ENCODE peak calls at places on chromosomes 6 and 20, in eight cellular contexts. One of them, this sample, is unnamed.

GRCh38 chr6:168130683-168131371 is 51.8 kb upstream of the FRMD1 start:
- DNase-seq in amniotic stem cell: no peak
- DNase-seq in heart right ventricle: no peak
- DNase-seq in pancreas: no peak
- DNase-seq in SK-N-SH: no peak
- DNase-seq in bronchial epithelial cell: no peak
- DNase-seq in fibroblast of pulmonary artery: no peak
- DNase-seq in NCI-H1417 treated with DMSO at 0.1 percent for 48 hours: no peak
- DNase-seq in this sample: no peak

GRCh38 chr6:9086331-9086730 is 651.0 kb upstream of the SLC35B3 start:
- DNase-seq in amniotic stem cell: no peak
- DNase-seq in pancreas: no peak
- DNase-seq in fibroblast of pulmonary artery: no peak
- DNase-seq in NCI-H1417 treated with DMSO at 0.1 percent for 48 hours: no peak
- DNase-seq in bronchial epithelial cell: no peak
- DNase-seq in SK-N-SH: no peak
- DNase-seq in heart right ventricle: no peak
- DNase-seq in this sample: no peak

GRCh38 chr6:80523029-80523428 is 416.6 kb downstream of the BCKDHB start:
- DNase-seq in fibroblast of pulmonary artery: peak; percentile 68
- DNase-seq in amniotic stem cell: no peak
- DNase-seq in bronchial epithelial cell: no peak
- DNase-seq in SK-N-SH: no peak
- DNase-seq in pancreas: no peak
- DNase-seq in heart right ventricle: no peak
- DNase-seq in NCI-H1417 treated with DMSO at 0.1 percent for 48 hours: no peak
- DNase-seq in this sample: no peak

GRCh38 chr6:169838291-169839028 is 87.0 kb downstream of the ERMARD start:
- DNase-seq in SK-N-SH: peak; percentile 85
- DNase-seq in bronchial epithelial cell: no peak
- DNase-seq in pancreas: no peak
- DNase-seq in heart right ventricle: no peak
- DNase-seq in fibroblast of pulmonary artery: no peak
- DNase-seq in NCI-H1417 treated with DMSO at 0.1 percent for 48 hours: no peak
- DNase-seq in amniotic stem cell: no peak
- DNase-seq in this sample: no peak

GRCh38 chr6:6723792-6724318 is 135.3 kb downstream of the LY86 start:
- DNase-seq in amniotic stem cell: no peak
- DNase-seq in bronchial epithelial cell: no peak
- DNase-seq in pancreas: no peak
- DNase-seq in NCI-H1417 treated with DMSO at 0.1 percent for 48 hours: no peak
- DNase-seq in fibroblast of pulmonary artery: no peak
- DNase-seq in heart right ventricle: no peak
- DNase-seq in SK-N-SH: no peak
- DNase-seq in this sample: no peak

GRCh38 chr6:10429638-10430427 is 15.0 kb upstream of the TFAP2A start:
- DNase-seq in pancreas: no peak
- DNase-seq in NCI-H1417 treated with DMSO at 0.1 percent for 48 hours: no peak
- DNase-seq in bronchial epithelial cell: peak; percentile 88
- DNase-seq in fibroblast of pulmonary artery: peak; percentile 66
- DNase-seq in amniotic stem cell: peak; percentile 28
- DNase-seq in SK-N-SH: peak; percentile 31
- DNase-seq in heart right ventricle: no peak
- DNase-seq in this sample: peak; percentile 59

GRCh38 chr6:51678905-51679620 is 408.4 kb downstream of the PKHD1 start:
- DNase-seq in NCI-H1417 treated with DMSO at 0.1 percent for 48 hours: no peak
- DNase-seq in pancreas: no peak
- DNase-seq in bronchial epithelial cell: peak; percentile 77
- DNase-seq in amniotic stem cell: no peak
- DNase-seq in heart right ventricle: no peak
- DNase-seq in fibroblast of pulmonary artery: no peak
- DNase-seq in SK-N-SH: peak; percentile 16
- DNase-seq in this sample: no peak

GRCh38 chr6:147467463-147467862 is 41.0 kb upstream of the SAMD5 start:
- DNase-seq in SK-N-SH: no peak
- DNase-seq in pancreas: no peak
- DNase-seq in fibroblast of pulmonary artery: no peak
- DNase-seq in amniotic stem cell: no peak
- DNase-seq in bronchial epithelial cell: no peak
- DNase-seq in NCI-H1417 treated with DMSO at 0.1 percent for 48 hours: no peak
- DNase-seq in heart right ventricle: no peak
- DNase-seq in this sample: no peak

GRCh38 chr6:111592726-111593515 is 12.8 kb downstream of the TRAF3IP2 start:
- DNase-seq in fibroblast of pulmonary artery: no peak
- DNase-seq in amniotic stem cell: no peak
- DNase-seq in bronchial epithelial cell: no peak
- DNase-seq in heart right ventricle: no peak
- DNase-seq in pancreas: no peak
- DNase-seq in NCI-H1417 treated with DMSO at 0.1 percent for 48 hours: no peak
- DNase-seq in SK-N-SH: peak; percentile 24
- DNase-seq in this sample: peak; percentile 37

GRCh38 chr20:48124181-48124782 is 339.0 kb upstream of the SULF2 start:
- DNase-seq in bronchial epithelial cell: no peak
- DNase-seq in amniotic stem cell: no peak
- DNase-seq in fibroblast of pulmonary artery: no peak
- DNase-seq in SK-N-SH: no peak
- DNase-seq in pancreas: no peak
- DNase-seq in NCI-H1417 treated with DMSO at 0.1 percent for 48 hours: no peak
- DNase-seq in heart right ventricle: no peak
- DNase-seq in this sample: no peak

GRCh38 chr6:52591832-52592231 is 15.0 kb upstream of the TRAM2 start:
- DNase-seq in pancreas: no peak
- DNase-seq in SK-N-SH: no peak
- DNase-seq in fibroblast of pulmonary artery: no peak
- DNase-seq in heart right ventricle: no peak
- DNase-seq in bronchial epithelial cell: no peak
- DNase-seq in NCI-H1417 treated with DMSO at 0.1 percent for 48 hours: no peak
- DNase-seq in amniotic stem cell: no peak
- DNase-seq in this sample: no peak

GRCh38 chr6:108945686-108946158 is 97.5 kb downstream of the ARMC2 start:
- DNase-seq in NCI-H1417 treated with DMSO at 0.1 percent for 48 hours: no peak
- DNase-seq in fibroblast of pulmonary artery: peak; percentile 79
- DNase-seq in bronchial epithelial cell: no peak
- DNase-seq in amniotic stem cell: no peak
- DNase-seq in heart right ventricle: peak; percentile 89
- DNase-seq in SK-N-SH: no peak
- DNase-seq in pancreas: peak; percentile 63
- DNase-seq in this sample: no peak

GRCh38 chr6:154302111-154302752 is 54.4 kb downstream of the IPCEF1 start:
- DNase-seq in heart right ventricle: no peak
- DNase-seq in SK-N-SH: no peak
- DNase-seq in amniotic stem cell: peak; percentile 50
- DNase-seq in bronchial epithelial cell: peak; percentile 56
- DNase-seq in fibroblast of pulmonary artery: peak; percentile 58
- DNase-seq in pancreas: no peak
- DNase-seq in NCI-H1417 treated with DMSO at 0.1 percent for 48 hours: no peak
- DNase-seq in this sample: peak; percentile 84

GRCh38 chr6:158039178-158039557 is 57.5 kb downstream of the SYNJ2 start:
- DNase-seq in bronchial epithelial cell: no peak
- DNase-seq in fibroblast of pulmonary artery: no peak
- DNase-seq in pancreas: no peak
- DNase-seq in amniotic stem cell: no peak
- DNase-seq in SK-N-SH: no peak
- DNase-seq in NCI-H1417 treated with DMSO at 0.1 percent for 48 hours: no peak
- DNase-seq in heart right ventricle: no peak
- DNase-seq in this sample: peak; percentile 81

GRCh38 chr6:78829407-78829806 is 37.9 kb upstream of the IRAK1BP1 start:
- DNase-seq in SK-N-SH: no peak
- DNase-seq in bronchial epithelial cell: no peak
- DNase-seq in amniotic stem cell: no peak
- DNase-seq in NCI-H1417 treated with DMSO at 0.1 percent for 48 hours: no peak
- DNase-seq in fibroblast of pulmonary artery: no peak
- DNase-seq in pancreas: no peak
- DNase-seq in heart right ventricle: no peak
- DNase-seq in this sample: no peak

GRCh38 chr6:19663479-19663878 is 173.7 kb upstream of the ID4 start:
- DNase-seq in amniotic stem cell: no peak
- DNase-seq in bronchial epithelial cell: no peak
- DNase-seq in heart right ventricle: no peak
- DNase-seq in fibroblast of pulmonary artery: no peak
- DNase-seq in SK-N-SH: no peak
- DNase-seq in pancreas: no peak
- DNase-seq in NCI-H1417 treated with DMSO at 0.1 percent for 48 hours: no peak
- DNase-seq in this sample: no peak

GRCh38 chr20:50831605-50832004 is 36.7 kb downstream of the BCAS4 start:
- DNase-seq in pancreas: no peak
- DNase-seq in SK-N-SH: no peak
- DNase-seq in bronchial epithelial cell: no peak
- DNase-seq in amniotic stem cell: no peak
- DNase-seq in NCI-H1417 treated with DMSO at 0.1 percent for 48 hours: no peak
- DNase-seq in heart right ventricle: no peak
- DNase-seq in fibroblast of pulmonary artery: no peak
- DNase-seq in this sample: no peak

GRCh38 chr6:26129656-26130055 is 42.4 kb downstream of the HFE start:
- DNase-seq in bronchial epithelial cell: no peak
- DNase-seq in pancreas: no peak
- DNase-seq in SK-N-SH: no peak
- DNase-seq in fibroblast of pulmonary artery: no peak
- DNase-seq in amniotic stem cell: no peak
- DNase-seq in heart right ventricle: no peak
- DNase-seq in NCI-H1417 treated with DMSO at 0.1 percent for 48 hours: no peak
- DNase-seq in this sample: peak; percentile 43

GRCh38 chr6:9380568-9380967 is 945.2 kb upstream of the SLC35B3 start:
- DNase-seq in fibroblast of pulmonary artery: no peak
- DNase-seq in amniotic stem cell: no peak
- DNase-seq in SK-N-SH: no peak
- DNase-seq in pancreas: no peak
- DNase-seq in bronchial epithelial cell: no peak
- DNase-seq in NCI-H1417 treated with DMSO at 0.1 percent for 48 hours: no peak
- DNase-seq in heart right ventricle: no peak
- DNase-seq in this sample: no peak

GRCh38 chr20:36398515-36398914 is 92.4 kb downstream of the DLGAP4 start:
- DNase-seq in NCI-H1417 treated with DMSO at 0.1 percent for 48 hours: no peak
- DNase-seq in bronchial epithelial cell: no peak
- DNase-seq in fibroblast of pulmonary artery: no peak
- DNase-seq in amniotic stem cell: no peak
- DNase-seq in SK-N-SH: no peak
- DNase-seq in heart right ventricle: no peak
- DNase-seq in pancreas: no peak
- DNase-seq in this sample: peak; percentile 8

GRCh38 chr20:60213126-60213893 is 255.1 kb downstream of the CDH26 start:
- DNase-seq in bronchial epithelial cell: no peak
- DNase-seq in NCI-H1417 treated with DMSO at 0.1 percent for 48 hours: no peak
- DNase-seq in amniotic stem cell: no peak
- DNase-seq in pancreas: no peak
- DNase-seq in fibroblast of pulmonary artery: no peak
- DNase-seq in heart right ventricle: no peak
- DNase-seq in SK-N-SH: no peak
- DNase-seq in this sample: no peak

GRCh38 chr6:21729431-21729830 is 135.9 kb downstream of the SOX4 start:
- DNase-seq in SK-N-SH: no peak
- DNase-seq in pancreas: no peak
- DNase-seq in heart right ventricle: no peak
- DNase-seq in NCI-H1417 treated with DMSO at 0.1 percent for 48 hours: no peak
- DNase-seq in fibroblast of pulmonary artery: no peak
- DNase-seq in amniotic stem cell: no peak
- DNase-seq in bronchial epithelial cell: no peak
- DNase-seq in this sample: no peak

GRCh38 chr6:2110504-2110903 is 134.9 kb downstream of the GMDS start:
- DNase-seq in fibroblast of pulmonary artery: peak; percentile 29
- DNase-seq in heart right ventricle: no peak
- DNase-seq in NCI-H1417 treated with DMSO at 0.1 percent for 48 hours: no peak
- DNase-seq in bronchial epithelial cell: no peak
- DNase-seq in amniotic stem cell: no peak
- DNase-seq in SK-N-SH: no peak
- DNase-seq in pancreas: no peak
- DNase-seq in this sample: peak; percentile 67

GRCh38 chr6:111850288-111850937 is 22.8 kb downstream of the FYN start:
- DNase-seq in pancreas: no peak
- DNase-seq in bronchial epithelial cell: no peak
- DNase-seq in SK-N-SH: no peak
- DNase-seq in amniotic stem cell: no peak
- DNase-seq in NCI-H1417 treated with DMSO at 0.1 percent for 48 hours: no peak
- DNase-seq in fibroblast of pulmonary artery: no peak
- DNase-seq in heart right ventricle: peak; percentile 57
- DNase-seq in this sample: no peak

GRCh38 chr6:72984981-72985665 is 240.2 kb downstream of the KHDC1L start:
- DNase-seq in NCI-H1417 treated with DMSO at 0.1 percent for 48 hours: no peak
- DNase-seq in amniotic stem cell: no peak
- DNase-seq in fibroblast of pulmonary artery: no peak
- DNase-seq in bronchial epithelial cell: no peak
- DNase-seq in SK-N-SH: no peak
- DNase-seq in heart right ventricle: no peak
- DNase-seq in pancreas: no peak
- DNase-seq in this sample: no peak

GRCh38 chr20:47929368-47930115 is 144.3 kb upstream of the SULF2 start:
- DNase-seq in NCI-H1417 treated with DMSO at 0.1 percent for 48 hours: no peak
- DNase-seq in heart right ventricle: no peak
- DNase-seq in bronchial epithelial cell: peak; percentile 88
- DNase-seq in amniotic stem cell: peak; percentile 49
- DNase-seq in SK-N-SH: no peak
- DNase-seq in fibroblast of pulmonary artery: peak; percentile 66
- DNase-seq in pancreas: no peak
- DNase-seq in this sample: peak; percentile 64

GRCh38 chr6:50007821-50008220 is 14.0 kb downstream of the DEFB110 start:
- DNase-seq in heart right ventricle: no peak
- DNase-seq in amniotic stem cell: no peak
- DNase-seq in pancreas: no peak
- DNase-seq in SK-N-SH: no peak
- DNase-seq in bronchial epithelial cell: peak; percentile 94
- DNase-seq in NCI-H1417 treated with DMSO at 0.1 percent for 48 hours: no peak
- DNase-seq in fibroblast of pulmonary artery: no peak
- DNase-seq in this sample: peak; percentile 5

GRCh38 chr20:58986286-58986967 is 5.4 kb downstream of the NELFCD start:
- DNase-seq in pancreas: no peak
- DNase-seq in NCI-H1417 treated with DMSO at 0.1 percent for 48 hours: no peak
- DNase-seq in fibroblast of pulmonary artery: no peak
- DNase-seq in bronchial epithelial cell: no peak
- DNase-seq in amniotic stem cell: no peak
- DNase-seq in SK-N-SH: no peak
- DNase-seq in heart right ventricle: no peak
- DNase-seq in this sample: no peak

GRCh38 chr20:63090682-63091571 is 84.2 kb upstream of the BHLHE23 start:
- DNase-seq in pancreas: no peak
- DNase-seq in amniotic stem cell: no peak
- DNase-seq in bronchial epithelial cell: no peak
- DNase-seq in SK-N-SH: no peak
- DNase-seq in fibroblast of pulmonary artery: no peak
- DNase-seq in heart right ventricle: peak; percentile 3
- DNase-seq in NCI-H1417 treated with DMSO at 0.1 percent for 48 hours: no peak
- DNase-seq in this sample: no peak

GRCh38 chr20:58393299-58393698 is 4.3 kb downstream of the VAPB start:
- DNase-seq in pancreas: no peak
- DNase-seq in NCI-H1417 treated with DMSO at 0.1 percent for 48 hours: no peak
- DNase-seq in amniotic stem cell: peak; percentile 24
- DNase-seq in SK-N-SH: no peak
- DNase-seq in fibroblast of pulmonary artery: no peak
- DNase-seq in heart right ventricle: no peak
- DNase-seq in bronchial epithelial cell: no peak
- DNase-seq in this sample: peak; percentile 45

GRCh38 chr6:27668442-27669275 is 195.8 kb upstream of the ZNF184 start:
- DNase-seq in NCI-H1417 treated with DMSO at 0.1 percent for 48 hours: no peak
- DNase-seq in bronchial epithelial cell: peak; percentile 80
- DNase-seq in amniotic stem cell: no peak
- DNase-seq in pancreas: peak; percentile 6
- DNase-seq in SK-N-SH: peak; percentile 44
- DNase-seq in fibroblast of pulmonary artery: peak; percentile 60
- DNase-seq in heart right ventricle: no peak
- DNase-seq in this sample: peak; percentile 74

GRCh38 chr6:54916858-54917257 is 70.3 kb downstream of the FAM83B start:
- DNase-seq in pancreas: no peak
- DNase-seq in SK-N-SH: no peak
- DNase-seq in fibroblast of pulmonary artery: no peak
- DNase-seq in bronchial epithelial cell: peak; percentile 91
- DNase-seq in NCI-H1417 treated with DMSO at 0.1 percent for 48 hours: no peak
- DNase-seq in amniotic stem cell: no peak
- DNase-seq in heart right ventricle: no peak
- DNase-seq in this sample: peak; percentile 14

GRCh38 chr20:16020971-16021370 is 552.3 kb downstream of the KIF16B start:
- DNase-seq in pancreas: no peak
- DNase-seq in amniotic stem cell: no peak
- DNase-seq in fibroblast of pulmonary artery: no peak
- DNase-seq in bronchial epithelial cell: peak; percentile 30
- DNase-seq in heart right ventricle: no peak
- DNase-seq in SK-N-SH: no peak
- DNase-seq in NCI-H1417 treated with DMSO at 0.1 percent for 48 hours: no peak
- DNase-seq in this sample: peak; percentile 30

GRCh38 chr20:4722571-4722970 is 862 bp downstream of the PRND start:
- DNase-seq in fibroblast of pulmonary artery: no peak
- DNase-seq in SK-N-SH: no peak
- DNase-seq in amniotic stem cell: no peak
- DNase-seq in pancreas: no peak
- DNase-seq in NCI-H1417 treated with DMSO at 0.1 percent for 48 hours: no peak
- DNase-seq in heart right ventricle: no peak
- DNase-seq in bronchial epithelial cell: no peak
- DNase-seq in this sample: no peak

This sample was measured in iris pigment epithelial cell.